ENCODE peak calls at places on chromosomes 2 and 18, in ten cellular contexts. One of them, this sample, is unnamed.

GRCh38 chr2:124908411-124908810 is 883.3 kb downstream of the CNTNAP5 start:
- DNase-seq in lower lobe of right lung: no peak
- DNase-seq in H1: no peak
- DNase-seq in GM12878: no peak
- DNase-seq in tibial nerve: no peak
- DNase-seq in testis: no peak
- DNase-seq in spleen: no peak
- DNase-seq in psoas muscle: no peak
- DNase-seq in left lung: no peak
- DNase-seq in MM.1S: no peak
- DNase-seq in this sample: no peak

GRCh38 chr2:136254681-136255080 is 136.7 kb upstream of the CXCR4 start:
- DNase-seq in lower lobe of right lung: no peak
- DNase-seq in H1: no peak
- DNase-seq in GM12878: no peak
- DNase-seq in tibial nerve: no peak
- DNase-seq in testis: no peak
- DNase-seq in spleen: no peak
- DNase-seq in psoas muscle: no peak
- DNase-seq in left lung: no peak
- DNase-seq in MM.1S: no peak
- DNase-seq in this sample: no peak

GRCh38 chr18:79600141-79600540 is 79.5 kb upstream of the CTDP1 start:
- DNase-seq in lower lobe of right lung: peak; percentile 37
- DNase-seq in H1: no peak
- DNase-seq in GM12878: no peak
- DNase-seq in tibial nerve: no peak
- DNase-seq in testis: no peak
- DNase-seq in spleen: peak; percentile 69
- DNase-seq in psoas muscle: peak; percentile 23
- DNase-seq in left lung: peak; percentile 26
- DNase-seq in MM.1S: no peak
- DNase-seq in this sample: no peak

GRCh38 chr2:150122871-150123588 is 364.4 kb downstream of the RND3 start:
- DNase-seq in lower lobe of right lung: no peak
- DNase-seq in H1: no peak
- DNase-seq in GM12878: no peak
- DNase-seq in tibial nerve: no peak
- DNase-seq in testis: no peak
- DNase-seq in spleen: no peak
- DNase-seq in psoas muscle: no peak
- DNase-seq in left lung: no peak
- DNase-seq in MM.1S: no peak
- DNase-seq in this sample: no peak

GRCh38 chr2:160921401-160921964 is 238.7 kb upstream of the TANK start:
- DNase-seq in lower lobe of right lung: no peak
- DNase-seq in H1: no peak
- DNase-seq in GM12878: no peak
- DNase-seq in tibial nerve: no peak
- DNase-seq in testis: no peak
- DNase-seq in spleen: no peak
- DNase-seq in psoas muscle: no peak
- DNase-seq in left lung: no peak
- DNase-seq in MM.1S: no peak
- DNase-seq in this sample: no peak

GRCh38 chr2:160402498-160402897 is 91.1 kb downstream of the RBMS1 start:
- DNase-seq in lower lobe of right lung: no peak
- DNase-seq in H1: no peak
- DNase-seq in GM12878: no peak
- DNase-seq in tibial nerve: no peak
- DNase-seq in testis: no peak
- DNase-seq in spleen: no peak
- DNase-seq in psoas muscle: no peak
- DNase-seq in left lung: no peak
- DNase-seq in MM.1S: no peak
- DNase-seq in this sample: no peak

GRCh38 chr2:210528716-210529115 is 27.7 kb upstream of the CPS1 start:
- DNase-seq in lower lobe of right lung: no peak
- DNase-seq in H1: no peak
- DNase-seq in GM12878: no peak
- DNase-seq in tibial nerve: no peak
- DNase-seq in testis: no peak
- DNase-seq in spleen: no peak
- DNase-seq in psoas muscle: no peak
- DNase-seq in left lung: no peak
- DNase-seq in MM.1S: no peak
- DNase-seq in this sample: no peak

GRCh38 chr18:48872234-48873145 is 78.3 kb downstream of the SMAD7 start:
- DNase-seq in lower lobe of right lung: no peak
- DNase-seq in H1: no peak
- DNase-seq in GM12878: no peak
- DNase-seq in tibial nerve: no peak
- DNase-seq in testis: no peak
- DNase-seq in spleen: no peak
- DNase-seq in psoas muscle: no peak
- DNase-seq in left lung: no peak
- DNase-seq in MM.1S: no peak
- DNase-seq in this sample: no peak

GRCh38 chr2:113925884-113926283 is 36.0 kb downstream of the ACTR3 start:
- DNase-seq in lower lobe of right lung: no peak
- DNase-seq in H1: no peak
- DNase-seq in GM12878: no peak
- DNase-seq in tibial nerve: no peak
- DNase-seq in testis: no peak
- DNase-seq in spleen: no peak
- DNase-seq in psoas muscle: no peak
- DNase-seq in left lung: no peak
- DNase-seq in MM.1S: no peak
- DNase-seq in this sample: no peak

GRCh38 chr2:3160751-3161330 is 216.8 kb downstream of the EIPR1 start:
- DNase-seq in lower lobe of right lung: no peak
- DNase-seq in H1: no peak
- DNase-seq in GM12878: no peak
- DNase-seq in tibial nerve: no peak
- DNase-seq in testis: no peak
- DNase-seq in spleen: peak; percentile 48
- DNase-seq in psoas muscle: no peak
- DNase-seq in left lung: no peak
- DNase-seq in MM.1S: no peak
- DNase-seq in this sample: no peak

GRCh38 chr2:29700560-29700959 is 220.8 kb downstream of the ALK start:
- DNase-seq in lower lobe of right lung: no peak
- DNase-seq in H1: no peak
- DNase-seq in GM12878: no peak
- DNase-seq in tibial nerve: no peak
- DNase-seq in testis: no peak
- DNase-seq in spleen: no peak
- DNase-seq in psoas muscle: no peak
- DNase-seq in left lung: no peak
- DNase-seq in MM.1S: no peak
- DNase-seq in this sample: no peak

GRCh38 chr2:237254369-237254861 is 159.5 kb downstream of the COL6A3 start:
- DNase-seq in lower lobe of right lung: no peak
- DNase-seq in H1: no peak
- DNase-seq in GM12878: no peak
- DNase-seq in tibial nerve: no peak
- DNase-seq in testis: no peak
- DNase-seq in spleen: no peak
- DNase-seq in psoas muscle: no peak
- DNase-seq in left lung: no peak
- DNase-seq in MM.1S: no peak
- DNase-seq in this sample: no peak

GRCh38 chr2:19035238-19035637 is 323.2 kb downstream of the OSR1 start:
- DNase-seq in lower lobe of right lung: no peak
- DNase-seq in H1: no peak
- DNase-seq in GM12878: no peak
- DNase-seq in tibial nerve: peak; percentile 43
- DNase-seq in testis: peak; percentile 78
- DNase-seq in spleen: no peak
- DNase-seq in psoas muscle: peak; percentile 64
- DNase-seq in left lung: no peak
- DNase-seq in MM.1S: no peak
- DNase-seq in this sample: no peak

GRCh38 chr2:215831296-215831913 is 181.9 kb downstream of the MREG start:
- DNase-seq in lower lobe of right lung: peak; percentile 64
- DNase-seq in H1: no peak
- DNase-seq in GM12878: peak; percentile 67
- DNase-seq in tibial nerve: peak; percentile 9
- DNase-seq in testis: peak; percentile 64
- DNase-seq in spleen: no peak
- DNase-seq in psoas muscle: peak; percentile 54
- DNase-seq in left lung: no peak
- DNase-seq in MM.1S: no peak
- DNase-seq in this sample: no peak

GRCh38 chr18:34550902-34551301 is 159.2 kb upstream of the DTNA start:
- DNase-seq in lower lobe of right lung: no peak
- DNase-seq in H1: no peak
- DNase-seq in GM12878: no peak
- DNase-seq in tibial nerve: no peak
- DNase-seq in testis: no peak
- DNase-seq in spleen: no peak
- DNase-seq in psoas muscle: no peak
- DNase-seq in left lung: no peak
- DNase-seq in MM.1S: no peak
- DNase-seq in this sample: no peak

GRCh38 chr18:45619826-45620201 is 4.5 kb downstream of the SLC14A2 start:
- DNase-seq in lower lobe of right lung: no peak
- DNase-seq in H1: no peak
- DNase-seq in GM12878: no peak
- DNase-seq in tibial nerve: no peak
- DNase-seq in testis: peak; percentile 26
- DNase-seq in spleen: no peak
- DNase-seq in psoas muscle: peak; percentile 56
- DNase-seq in left lung: no peak
- DNase-seq in MM.1S: no peak
- DNase-seq in this sample: no peak

GRCh38 chr2:30110773-30111172 is 36.0 kb upstream of the YPEL5 start:
- DNase-seq in lower lobe of right lung: no peak
- DNase-seq in H1: no peak
- DNase-seq in GM12878: no peak
- DNase-seq in tibial nerve: no peak
- DNase-seq in testis: no peak
- DNase-seq in spleen: no peak
- DNase-seq in psoas muscle: no peak
- DNase-seq in left lung: no peak
- DNase-seq in MM.1S: no peak
- DNase-seq in this sample: no peak

GRCh38 chr18:2953935-2954641 is 58.9 kb downstream of the LPIN2 start:
- DNase-seq in lower lobe of right lung: no peak
- DNase-seq in H1: no peak
- DNase-seq in GM12878: no peak
- DNase-seq in tibial nerve: no peak
- DNase-seq in testis: no peak
- DNase-seq in spleen: no peak
- DNase-seq in psoas muscle: no peak
- DNase-seq in left lung: no peak
- DNase-seq in MM.1S: no peak
- DNase-seq in this sample: no peak
- H3K27ac ChIP-seq in lower lobe of right lung: no peak overlapping the region
- H3K27ac ChIP-seq in H1: no peak overlapping the region
- H3K27ac ChIP-seq in GM12878: no peak overlapping the region
- H3K27ac ChIP-seq in tibial nerve: no peak overlapping the region
- H3K27ac ChIP-seq in testis: no peak overlapping the region
- H3K27ac ChIP-seq in spleen: no peak overlapping the region
- H3K27ac ChIP-seq in psoas muscle: no peak overlapping the region
- H3K27ac ChIP-seq in left lung: no peak overlapping the region
- H3K27ac ChIP-seq in MM.1S: no peak overlapping the region
- H3K27ac ChIP-seq in this sample: no peak overlapping the region

GRCh38 chr2:13193075-13193474 is 476.3 kb downstream of the TRIB2 start:
- DNase-seq in lower lobe of right lung: no peak
- DNase-seq in H1: no peak
- DNase-seq in GM12878: no peak
- DNase-seq in tibial nerve: no peak
- DNase-seq in testis: peak; percentile 79
- DNase-seq in spleen: no peak
- DNase-seq in psoas muscle: no peak
- DNase-seq in left lung: no peak
- DNase-seq in MM.1S: peak; percentile 83
- DNase-seq in this sample: no peak

GRCh38 chr2:13195270-13195669 is 478.5 kb downstream of the TRIB2 start:
- DNase-seq in lower lobe of right lung: no peak
- DNase-seq in H1: no peak
- DNase-seq in GM12878: no peak
- DNase-seq in tibial nerve: no peak
- DNase-seq in testis: no peak
- DNase-seq in spleen: no peak
- DNase-seq in psoas muscle: no peak
- DNase-seq in left lung: no peak
- DNase-seq in MM.1S: no peak
- DNase-seq in this sample: no peak

DNA sequence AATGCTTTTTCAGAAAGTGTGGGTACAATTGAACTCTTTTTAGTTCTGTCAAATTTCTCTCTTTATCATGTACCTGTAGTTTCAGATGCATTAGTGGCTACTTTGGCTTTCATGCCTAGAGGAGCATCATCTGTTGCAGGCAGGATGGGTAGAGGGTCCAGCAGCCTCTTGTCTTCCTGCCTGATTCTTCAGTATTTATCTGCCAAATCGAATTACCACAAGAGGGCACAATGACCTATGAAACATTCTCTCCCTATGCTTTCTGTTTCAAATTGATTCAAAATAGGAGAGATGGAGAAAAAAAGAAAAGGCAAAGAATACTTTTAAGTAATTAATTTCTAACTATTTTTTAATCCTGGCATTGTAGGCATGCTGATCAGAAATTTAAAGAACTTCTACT is 477.2 kb downstream of the TRIB2 start:
- DNase-seq in lower lobe of right lung: no peak
- DNase-seq in H1: no peak
- DNase-seq in GM12878: peak; percentile 31
- DNase-seq in tibial nerve: no peak
- DNase-seq in testis: no peak
- DNase-seq in spleen: no peak
- DNase-seq in psoas muscle: no peak
- DNase-seq in left lung: no peak
- DNase-seq in MM.1S: peak; percentile 78
- DNase-seq in this sample: no peak
- TF ChIP-seq CTCF in lower lobe of right lung: peak; percentile 18
- TF ChIP-seq CTCF in H1: no peak
- TF ChIP-seq CTCF in GM12878: peak; percentile 42
- TF ChIP-seq CTCF in tibial nerve: no peak
- TF ChIP-seq CTCF in testis: no peak
- TF ChIP-seq CTCF in spleen: no peak
- TF ChIP-seq CTCF in psoas muscle: no peak
- TF ChIP-seq CTCF in left lung: no peak
- TF ChIP-seq CTCF in MM.1S: peak; percentile 69
- TF ChIP-seq CTCF in this sample: no peak

GRCh38 chr2:209348453-209348852 is 75.4 kb upstream of the MAP2 start:
- DNase-seq in lower lobe of right lung: no peak
- DNase-seq in H1: no peak
- DNase-seq in GM12878: no peak
- DNase-seq in tibial nerve: no peak
- DNase-seq in testis: no peak
- DNase-seq in spleen: no peak
- DNase-seq in psoas muscle: no peak
- DNase-seq in left lung: no peak
- DNase-seq in MM.1S: no peak
- DNase-seq in this sample: no peak
- H3K27me3 ChIP-seq in lower lobe of right lung: no peaks in the 10 kb centered on the region
- H3K27me3 ChIP-seq in H1: no peaks in the 10 kb centered on the region
- H3K27me3 ChIP-seq in GM12878: no peaks in the 10 kb centered on the region
- H3K27me3 ChIP-seq in tibial nerve: no peaks in the 10 kb centered on the region
- H3K27me3 ChIP-seq in testis: no peaks in the 10 kb centered on the region
- H3K27me3 ChIP-seq in spleen: no peaks in the 10 kb centered on the region
- H3K27me3 ChIP-seq in psoas muscle: no peaks in the 10 kb centered on the region
- H3K27me3 ChIP-seq in left lung: no peaks in the 10 kb centered on the region
- H3K27me3 ChIP-seq in MM.1S: no peaks in the 10 kb centered on the region
- H3K27me3 ChIP-seq in this sample: no peaks in the 10 kb centered on the region

GRCh38 chr2:11754705-11755026 is 8.2 kb downstream of the LPIN1 start:
- DNase-seq in lower lobe of right lung: no peak
- DNase-seq in H1: no peak
- DNase-seq in GM12878: no peak
- DNase-seq in tibial nerve: no peak
- DNase-seq in testis: no peak
- DNase-seq in spleen: no peak
- DNase-seq in psoas muscle: no peak
- DNase-seq in left lung: no peak
- DNase-seq in MM.1S: no peak
- DNase-seq in this sample: no peak
- H3K27ac ChIP-seq in lower lobe of right lung: peak overlapping the region; percentile 77
- H3K27ac ChIP-seq in H1: no peak overlapping the region
- H3K27ac ChIP-seq in GM12878: peak overlapping the region; percentile 97
- H3K27ac ChIP-seq in tibial nerve: peak overlapping the region; percentile 70
- H3K27ac ChIP-seq in testis: no peak overlapping the region
- H3K27ac ChIP-seq in spleen: peak overlapping the region; percentile 76
- H3K27ac ChIP-seq in psoas muscle: peak overlapping the region; percentile 82
- H3K27ac ChIP-seq in left lung: peak overlapping the region; percentile 73
- H3K27ac ChIP-seq in MM.1S: peak overlapping the region; percentile 98
- H3K27ac ChIP-seq in this sample: peak overlapping the region; percentile 94